ENCODE peak calls at places on chromosome 6, in eight cellular contexts. One of them, this sample, is unnamed. For H3K9me3 and H3K4me1, the result is how much of the 10 kb centered on the place peaks cover.

GRCh38 chr6:16824804-16825777 is 63.8 kb upstream of the ATXN1 start:
- DNase-seq in cardiac muscle cell: no peak
- DNase-seq in BE2C: no peak
- DNase-seq in right lobe of liver: no peak
- DNase-seq in adipocyte: no peak
- DNase-seq in NT2/D1: no peak
- DNase-seq in stomach: no peak
- DNase-seq in tibial nerve: no peak
- DNase-seq in this sample: no peak

GRCh38 chr6:122647765-122648164 is 37.6 kb downstream of the PKIB start:
- DNase-seq in cardiac muscle cell: no peak
- DNase-seq in BE2C: no peak
- DNase-seq in right lobe of liver: no peak
- DNase-seq in adipocyte: no peak
- DNase-seq in NT2/D1: no peak
- DNase-seq in stomach: no peak
- DNase-seq in tibial nerve: no peak
- DNase-seq in this sample: no peak

GRCh38 chr6:7431594-7432390 is 42.2 kb downstream of the RIOK1 start:
- DNase-seq in cardiac muscle cell: no peak
- DNase-seq in BE2C: no peak
- DNase-seq in right lobe of liver: no peak
- DNase-seq in adipocyte: peak
- DNase-seq in NT2/D1: no peak
- DNase-seq in stomach: peak
- DNase-seq in tibial nerve: no peak
- DNase-seq in this sample: peak

GRCh38 chr6:34616230-34616591 is 60.1 kb upstream of the SPDEF start:
- DNase-seq in cardiac muscle cell: no peak
- DNase-seq in BE2C: no peak
- DNase-seq in right lobe of liver: no peak
- DNase-seq in adipocyte: no peak
- DNase-seq in NT2/D1: no peak
- DNase-seq in stomach: no peak
- DNase-seq in tibial nerve: no peak
- DNase-seq in this sample: peak

GRCh38 chr6:145015739-145016558 is 719.4 kb downstream of the EPM2A start:
- DNase-seq in cardiac muscle cell: no peak
- DNase-seq in BE2C: no peak
- DNase-seq in right lobe of liver: no peak
- DNase-seq in adipocyte: peak
- DNase-seq in NT2/D1: no peak
- DNase-seq in stomach: no peak
- DNase-seq in tibial nerve: no peak
- DNase-seq in this sample: peak

GRCh38 chr6:131685266-131685780 is 15.9 kb downstream of the OR2A4 start:
- DNase-seq in cardiac muscle cell: no peak
- DNase-seq in BE2C: no peak
- DNase-seq in right lobe of liver: no peak
- DNase-seq in adipocyte: no peak
- DNase-seq in NT2/D1: no peak
- DNase-seq in stomach: no peak
- DNase-seq in tibial nerve: no peak
- DNase-seq in this sample: no peak

GRCh38 chr6:160139420-160139851 is 17.8 kb downstream of the SLC22A1 start:
- DNase-seq in cardiac muscle cell: no peak
- DNase-seq in BE2C: no peak
- DNase-seq in right lobe of liver: peak
- DNase-seq in adipocyte: peak
- DNase-seq in NT2/D1: no peak
- DNase-seq in stomach: no peak
- DNase-seq in tibial nerve: no peak
- DNase-seq in this sample: no peak

GRCh38 chr6:26477431-26477830 is 19.7 kb downstream of the BTN2A1 start:
- DNase-seq in cardiac muscle cell: no peak
- DNase-seq in BE2C: peak
- DNase-seq in right lobe of liver: no peak
- DNase-seq in adipocyte: no peak
- DNase-seq in NT2/D1: no peak
- DNase-seq in stomach: no peak
- DNase-seq in tibial nerve: no peak
- DNase-seq in this sample: peak

GRCh38 chr6:34030831-34031566 is 114.9 kb downstream of the GRM4 start:
- DNase-seq in cardiac muscle cell: no peak
- DNase-seq in BE2C: no peak
- DNase-seq in right lobe of liver: no peak
- DNase-seq in adipocyte: no peak
- DNase-seq in NT2/D1: no peak
- DNase-seq in stomach: no peak
- DNase-seq in tibial nerve: no peak
- DNase-seq in this sample: no peak

GRCh38 chr6:148869589-148869988 is 122.8 kb downstream of the UST start:
- DNase-seq in cardiac muscle cell: no peak
- DNase-seq in BE2C: no peak
- DNase-seq in right lobe of liver: no peak
- DNase-seq in adipocyte: peak
- DNase-seq in NT2/D1: no peak
- DNase-seq in stomach: no peak
- DNase-seq in tibial nerve: no peak
- DNase-seq in this sample: no peak

GRCh38 chr6:54719633-54720032 is 126.9 kb upstream of the FAM83B start:
- DNase-seq in cardiac muscle cell: no peak
- DNase-seq in BE2C: no peak
- DNase-seq in right lobe of liver: no peak
- DNase-seq in adipocyte: no peak
- DNase-seq in NT2/D1: no peak
- DNase-seq in stomach: no peak
- DNase-seq in tibial nerve: no peak
- DNase-seq in this sample: no peak

GRCh38 chr6:56932891-56933473 is 21.9 kb upstream of the BEND6 start:
- DNase-seq in cardiac muscle cell: no peak
- DNase-seq in BE2C: no peak
- DNase-seq in right lobe of liver: no peak
- DNase-seq in adipocyte: no peak
- DNase-seq in NT2/D1: no peak
- DNase-seq in stomach: no peak
- DNase-seq in tibial nerve: no peak
- DNase-seq in this sample: no peak

GRCh38 chr6:178119-178518 is 114.2 kb upstream of the DUSP22 start:
- DNase-seq in cardiac muscle cell: no peak
- DNase-seq in BE2C: no peak
- DNase-seq in right lobe of liver: no peak
- DNase-seq in adipocyte: no peak
- DNase-seq in NT2/D1: no peak
- DNase-seq in stomach: no peak
- DNase-seq in tibial nerve: no peak
- DNase-seq in this sample: no peak

GRCh38 chr6:137112067-137112355 is 61.4 kb downstream of the IL22RA2 start:
- DNase-seq in cardiac muscle cell: no peak
- DNase-seq in BE2C: no peak
- DNase-seq in right lobe of liver: no peak
- DNase-seq in adipocyte: peak
- DNase-seq in NT2/D1: no peak
- DNase-seq in stomach: no peak
- DNase-seq in tibial nerve: no peak
- DNase-seq in this sample: no peak

GRCh38 chr6:131807644-131808459 is at the start of gene ENPP1:
- DNase-seq in cardiac muscle cell: peak
- DNase-seq in BE2C: peak
- DNase-seq in right lobe of liver: peak
- DNase-seq in adipocyte: peak
- DNase-seq in NT2/D1: peak
- DNase-seq in stomach: peak
- DNase-seq in tibial nerve: peak
- DNase-seq in this sample: peak

DNA sequence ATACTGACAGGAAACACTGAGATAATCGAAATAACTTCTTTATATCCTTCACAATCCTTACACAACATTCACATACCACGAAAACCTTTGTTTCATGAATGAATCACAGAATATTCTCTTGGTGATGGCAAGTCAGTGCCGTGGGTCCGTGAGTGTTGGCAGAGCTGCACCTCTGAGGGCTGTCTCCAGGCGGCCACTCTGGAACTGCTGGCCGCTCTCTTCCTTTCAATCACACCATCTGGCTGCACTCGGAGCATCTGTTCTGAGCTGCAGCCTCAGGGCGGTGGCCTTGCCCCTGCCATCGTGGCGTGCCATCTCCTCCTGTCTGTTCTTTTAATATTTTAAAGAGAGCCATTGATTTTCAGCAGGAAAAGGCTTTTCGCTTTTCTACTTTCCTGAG is 129.4 kb upstream of the AFDN start:
- DNase-seq in cardiac muscle cell: no peak
- DNase-seq in BE2C: peak
- DNase-seq in right lobe of liver: no peak
- DNase-seq in adipocyte: peak
- DNase-seq in NT2/D1: no peak
- DNase-seq in stomach: no peak
- DNase-seq in tibial nerve: no peak
- DNase-seq in this sample: peak
- H3K9me3 ChIP-seq in cardiac muscle cell: under half
- H3K9me3 ChIP-seq in BE2C: under half
- H3K9me3 ChIP-seq in right lobe of liver: under half
- H3K9me3 ChIP-seq in adipocyte: under half
- H3K9me3 ChIP-seq in NT2/D1: under half
- H3K9me3 ChIP-seq in stomach: under half
- H3K9me3 ChIP-seq in tibial nerve: under half
- H3K9me3 ChIP-seq in this sample: under half

GRCh38 chr6:3196770-3197169 is 30.7 kb downstream of the TUBB2B start:
- DNase-seq in cardiac muscle cell: no peak
- DNase-seq in BE2C: no peak
- DNase-seq in right lobe of liver: no peak
- DNase-seq in adipocyte: no peak
- DNase-seq in NT2/D1: no peak
- DNase-seq in stomach: no peak
- DNase-seq in tibial nerve: no peak
- DNase-seq in this sample: no peak

GRCh38 chr6:3202999-3203696 is 24.3 kb downstream of the TUBB2B start:
- DNase-seq in cardiac muscle cell: no peak
- DNase-seq in BE2C: no peak
- DNase-seq in right lobe of liver: no peak
- DNase-seq in adipocyte: peak
- DNase-seq in NT2/D1: no peak
- DNase-seq in stomach: no peak
- DNase-seq in tibial nerve: no peak
- DNase-seq in this sample: no peak

GRCh38 chr6:3201388-3201787 is 26.1 kb downstream of the TUBB2B start:
- DNase-seq in cardiac muscle cell: no peak
- DNase-seq in BE2C: no peak
- DNase-seq in right lobe of liver: no peak
- DNase-seq in adipocyte: no peak
- DNase-seq in NT2/D1: no peak
- DNase-seq in stomach: no peak
- DNase-seq in tibial nerve: no peak
- DNase-seq in this sample: no peak

GRCh38 chr6:3204921-3205320 is 22.5 kb downstream of the TUBB2B start:
- DNase-seq in cardiac muscle cell: no peak
- DNase-seq in BE2C: no peak
- DNase-seq in right lobe of liver: no peak
- DNase-seq in adipocyte: no peak
- DNase-seq in NT2/D1: no peak
- DNase-seq in stomach: no peak
- DNase-seq in tibial nerve: no peak
- DNase-seq in this sample: no peak

GRCh38 chr6:3200682-3201081 is 26.8 kb downstream of the TUBB2B start:
- DNase-seq in cardiac muscle cell: no peak
- DNase-seq in BE2C: no peak
- DNase-seq in right lobe of liver: no peak
- DNase-seq in adipocyte: no peak
- DNase-seq in NT2/D1: no peak
- DNase-seq in stomach: no peak
- DNase-seq in tibial nerve: no peak
- DNase-seq in this sample: no peak
- H3K4me1 ChIP-seq in cardiac muscle cell: under half
- H3K4me1 ChIP-seq in BE2C: under half
- H3K4me1 ChIP-seq in right lobe of liver: under half
- H3K4me1 ChIP-seq in adipocyte: under half
- H3K4me1 ChIP-seq in NT2/D1: under half
- H3K4me1 ChIP-seq in stomach: under half
- H3K4me1 ChIP-seq in tibial nerve: under half
- H3K4me1 ChIP-seq in this sample: under half

DNA sequence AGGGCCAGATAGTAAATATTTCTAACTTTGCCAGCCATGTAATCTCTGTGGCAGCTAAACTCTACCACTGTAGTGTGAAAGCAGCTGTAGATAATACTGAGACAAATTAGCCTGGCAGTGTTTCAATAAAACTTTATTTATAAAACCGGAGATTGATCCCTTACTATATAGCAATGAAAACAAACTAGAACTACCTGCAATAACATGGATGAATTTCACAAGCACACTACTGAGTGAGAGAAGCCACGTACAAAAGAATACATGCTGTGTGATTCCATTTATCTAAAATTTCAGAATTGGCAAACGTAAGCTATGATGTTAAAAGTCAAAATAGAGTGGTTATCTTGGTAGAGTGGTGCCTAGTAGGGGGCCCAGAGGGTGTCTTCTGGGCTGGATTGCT is 198.7 kb upstream of the SGK1 start:
- DNase-seq in cardiac muscle cell: no peak
- DNase-seq in BE2C: no peak
- DNase-seq in right lobe of liver: no peak
- DNase-seq in adipocyte: no peak
- DNase-seq in NT2/D1: no peak
- DNase-seq in stomach: no peak
- DNase-seq in tibial nerve: no peak
- DNase-seq in this sample: no peak
- H3K4me3 ChIP-seq in cardiac muscle cell: no peak
- H3K4me3 ChIP-seq in BE2C: no peak
- H3K4me3 ChIP-seq in right lobe of liver: no peak
- H3K4me3 ChIP-seq in adipocyte: peak
- H3K4me3 ChIP-seq in NT2/D1: no peak
- H3K4me3 ChIP-seq in stomach: no peak
- H3K4me3 ChIP-seq in tibial nerve: no peak
- H3K4me3 ChIP-seq in this sample: no peak

GRCh38 chr6:135478626-135479025 is 18.9 kb downstream of the AHI1 start:
- DNase-seq in cardiac muscle cell: no peak
- DNase-seq in BE2C: no peak
- DNase-seq in right lobe of liver: no peak
- DNase-seq in adipocyte: no peak
- DNase-seq in NT2/D1: no peak
- DNase-seq in stomach: no peak
- DNase-seq in tibial nerve: no peak
- DNase-seq in this sample: no peak

GRCh38 chr6:135481786-135482369 is 15.7 kb downstream of the AHI1 start:
- DNase-seq in cardiac muscle cell: no peak
- DNase-seq in BE2C: no peak
- DNase-seq in right lobe of liver: no peak
- DNase-seq in adipocyte: peak
- DNase-seq in NT2/D1: no peak
- DNase-seq in stomach: no peak
- DNase-seq in tibial nerve: no peak
- DNase-seq in this sample: no peak
- H3K9me3 ChIP-seq in cardiac muscle cell: under half
- H3K9me3 ChIP-seq in BE2C: under half
- H3K9me3 ChIP-seq in right lobe of liver: under half
- H3K9me3 ChIP-seq in adipocyte: half or more
- H3K9me3 ChIP-seq in NT2/D1: half or more
- H3K9me3 ChIP-seq in stomach: under half
- H3K9me3 ChIP-seq in tibial nerve: under half
- H3K9me3 ChIP-seq in this sample: under half

GRCh38 chr6:28486533-28486932 is 29.1 kb downstream of the GPX6 start:
- DNase-seq in cardiac muscle cell: no peak
- DNase-seq in BE2C: no peak
- DNase-seq in right lobe of liver: no peak
- DNase-seq in adipocyte: no peak
- DNase-seq in NT2/D1: no peak
- DNase-seq in stomach: no peak
- DNase-seq in tibial nerve: no peak
- DNase-seq in this sample: no peak
- H3K4me1 ChIP-seq in cardiac muscle cell: under half
- H3K4me1 ChIP-seq in BE2C: under half
- H3K4me1 ChIP-seq in right lobe of liver: under half
- H3K4me1 ChIP-seq in adipocyte: under half
- H3K4me1 ChIP-seq in NT2/D1: under half
- H3K4me1 ChIP-seq in stomach: under half
- H3K4me1 ChIP-seq in tibial nerve: under half
- H3K4me1 ChIP-seq in this sample: under half